ENCODE peak calls at places on chromosome 21, in ten cellular contexts. O, D, Y, V, S, T, E, F, J and X are unnamed samples.

GRCh38 chr21:45670731-45671130 is 27.2 kb downstream of the PCBP3 start:
- DNase-seq in O (no peak), D (no peak), Y (no peak), V (no peak), S (no peak), T (no peak), E (no peak), F (no peak), J (no peak), X (no peak)

GRCh38 chr21:46603228-46603627 is 1.7 kb downstream of the S100B start:
- DNase-seq in O (no peak), D (no peak), Y (no peak), V (peak; percentile 80), S (no peak), T (no peak), E (no peak), F (no peak), J (no peak), X (no peak)

GRCh38 chr21:45089964-45090363 is 15.6 kb downstream of the ADARB1 start:
- DNase-seq in O (no peak), D (no peak), Y (no peak), V (no peak), S (no peak), T (no peak), E (no peak), F (no peak), J (no peak), X (no peak)

GRCh38 chr21:27108228-27108627 is 141.3 kb upstream of the ADAMTS5 start:
- DNase-seq in O (no peak), D (no peak), Y (no peak), V (no peak), S (no peak), T (no peak), E (no peak), F (peak; percentile 55), J (no peak), X (no peak)

GRCh38 chr21:29849735-29850176 is 90.0 kb downstream of the GRIK1 start:
- DNase-seq in O (peak; percentile 34), D (peak; percentile 75), Y (peak; percentile 25), V (peak; percentile 78), S (peak; percentile 34), T (peak; percentile 60), E (peak; percentile 55), F (peak; percentile 47), J (peak; percentile 52), X (peak; percentile 33)

GRCh38 chr21:14846619-14847018 is 218.2 kb downstream of the NRIP1 start:
- DNase-seq in O (no peak), D (no peak), Y (no peak), V (no peak), S (no peak), T (no peak), E (no peak), F (no peak), J (no peak), X (no peak)

GRCh38 chr21:15837603-15838002 is 107.8 kb downstream of the USP25 start:
- DNase-seq in O (peak; percentile 23), D (no peak), Y (no peak), V (no peak), S (no peak), T (no peak), E (no peak), F (no peak), J (no peak), X (no peak)

GRCh38 chr21:28590722-28591121 is 402.0 kb downstream of the LTN1 start:
- DNase-seq in O (no peak), D (no peak), Y (no peak), V (no peak), S (no peak), T (peak; percentile 18), E (no peak), F (no peak), J (no peak), X (peak; percentile 19)

GRCh38 chr21:45507888-45508508 is 34.2 kb downstream of the SLC19A1 start:
- DNase-seq in O (no peak), D (no peak), Y (no peak), V (peak; percentile 33), S (no peak), T (no peak), E (no peak), F (no peak), J (no peak), X (no peak)

GRCh38 chr21:15005391-15005790 is 59.4 kb downstream of the NRIP1 start:
- DNase-seq in O (no peak), D (no peak), Y (no peak), V (peak; percentile 62), S (no peak), T (peak; percentile 37), E (no peak), F (peak; percentile 2), J (peak; percentile 72), X (peak; percentile 55)